ENCODE peak calls at places on chromosomes 6 and 20, in five cellular contexts. One of them, this sample, is unnamed.

GRCh38 chr20:60214901-60215522 is 256.8 kb downstream of the CDH26 start:
- ATAC-seq in HepG2: no peak
- ATAC-seq in A549: no peak
- ATAC-seq in upper lobe of left lung: no peak
- ATAC-seq in GM12878: no peak
- ATAC-seq in this sample: no peak

GRCh38 chr6:130202782-130203181 is 20.0 kb downstream of the SAMD3 start:
- ATAC-seq in A549: no peak
- ATAC-seq in GM12878: peak
- ATAC-seq in upper lobe of left lung: no peak
- ATAC-seq in HepG2: no peak
- ATAC-seq in this sample: no peak

GRCh38 chr6:166306378-166307081 is 1.7 kb downstream of the PRR18 start:
- ATAC-seq in GM12878: no peak
- ATAC-seq in A549: no peak
- ATAC-seq in upper lobe of left lung: no peak
- ATAC-seq in HepG2: peak
- ATAC-seq in this sample: no peak

GRCh38 chr6:168133707-168134398 is 54.8 kb upstream of the FRMD1 start:
- ATAC-seq in HepG2: no peak
- ATAC-seq in A549: no peak
- ATAC-seq in upper lobe of left lung: no peak
- ATAC-seq in GM12878: no peak
- ATAC-seq in this sample: no peak

GRCh38 chr6:3884007-3884745 is 35.0 kb downstream of the FAM50B start:
- ATAC-seq in A549: peak
- ATAC-seq in GM12878: no peak
- ATAC-seq in HepG2: peak
- ATAC-seq in upper lobe of left lung: no peak
- ATAC-seq in this sample: no peak

GRCh38 chr6:150142657-150143501 is at the start of gene PPP1R14C:
- ATAC-seq in HepG2: peak
- ATAC-seq in upper lobe of left lung: peak
- ATAC-seq in GM12878: peak
- ATAC-seq in A549: peak
- ATAC-seq in this sample: peak

GRCh38 chr6:44727651-44728630 is 340.4 kb downstream of the CDC5L start:
- ATAC-seq in HepG2: no peak
- ATAC-seq in upper lobe of left lung: no peak
- ATAC-seq in A549: no peak
- ATAC-seq in GM12878: no peak
- ATAC-seq in this sample: no peak

GRCh38 chr6:6725834-6726194 is 137.3 kb downstream of the LY86 start:
- ATAC-seq in GM12878: no peak
- ATAC-seq in A549: no peak
- ATAC-seq in upper lobe of left lung: peak
- ATAC-seq in HepG2: no peak
- ATAC-seq in this sample: no peak

GRCh38 chr20:23159923-23160445 is 73.9 kb upstream of the CD93 start:
- ATAC-seq in A549: no peak
- ATAC-seq in HepG2: no peak
- ATAC-seq in GM12878: peak
- ATAC-seq in upper lobe of left lung: no peak
- ATAC-seq in this sample: no peak

GRCh38 chr6:163648868-163649267 is 234.3 kb downstream of the QKI start:
- ATAC-seq in GM12878: no peak
- ATAC-seq in HepG2: no peak
- ATAC-seq in A549: no peak
- ATAC-seq in upper lobe of left lung: peak
- ATAC-seq in this sample: no peak

GRCh38 chr6:20946037-20946436 is 411.8 kb downstream of the CDKAL1 start:
- ATAC-seq in GM12878: peak
- ATAC-seq in upper lobe of left lung: no peak
- ATAC-seq in HepG2: peak
- ATAC-seq in A549: no peak
- ATAC-seq in this sample: no peak

GRCh38 chr20:54254596-54254995 is 46.7 kb downstream of the PFDN4 start:
- ATAC-seq in A549: no peak
- ATAC-seq in GM12878: no peak
- ATAC-seq in HepG2: no peak
- ATAC-seq in upper lobe of left lung: no peak
- ATAC-seq in this sample: no peak

GRCh38 chr6:159682265-159682664 is 10.8 kb downstream of the SOD2 start:
- ATAC-seq in GM12878: peak
- ATAC-seq in HepG2: no peak
- ATAC-seq in A549: no peak
- ATAC-seq in upper lobe of left lung: no peak
- ATAC-seq in this sample: no peak

GRCh38 chr6:149864578-149865535 is 698 bp upstream of the LRP11 start:
- ATAC-seq in HepG2: peak
- ATAC-seq in A549: peak
- ATAC-seq in GM12878: peak
- ATAC-seq in upper lobe of left lung: peak
- ATAC-seq in this sample: peak

GRCh38 chr6:12296255-12296573 is 6.1 kb downstream of the EDN1 start:
- ATAC-seq in upper lobe of left lung: no peak
- ATAC-seq in A549: peak
- ATAC-seq in HepG2: peak
- ATAC-seq in GM12878: no peak
- ATAC-seq in this sample: no peak

GRCh38 chr6:72519871-72520270 is 102.0 kb upstream of the KCNQ5 start:
- ATAC-seq in GM12878: no peak
- ATAC-seq in HepG2: no peak
- ATAC-seq in A549: no peak
- ATAC-seq in upper lobe of left lung: no peak
- ATAC-seq in this sample: no peak

GRCh38 chr20:34096699-34097420 is 15.2 kb downstream of the EIF2S2 start:
- ATAC-seq in upper lobe of left lung: no peak
- ATAC-seq in A549: peak
- ATAC-seq in HepG2: peak
- ATAC-seq in GM12878: no peak
- ATAC-seq in this sample: no peak

DNA sequence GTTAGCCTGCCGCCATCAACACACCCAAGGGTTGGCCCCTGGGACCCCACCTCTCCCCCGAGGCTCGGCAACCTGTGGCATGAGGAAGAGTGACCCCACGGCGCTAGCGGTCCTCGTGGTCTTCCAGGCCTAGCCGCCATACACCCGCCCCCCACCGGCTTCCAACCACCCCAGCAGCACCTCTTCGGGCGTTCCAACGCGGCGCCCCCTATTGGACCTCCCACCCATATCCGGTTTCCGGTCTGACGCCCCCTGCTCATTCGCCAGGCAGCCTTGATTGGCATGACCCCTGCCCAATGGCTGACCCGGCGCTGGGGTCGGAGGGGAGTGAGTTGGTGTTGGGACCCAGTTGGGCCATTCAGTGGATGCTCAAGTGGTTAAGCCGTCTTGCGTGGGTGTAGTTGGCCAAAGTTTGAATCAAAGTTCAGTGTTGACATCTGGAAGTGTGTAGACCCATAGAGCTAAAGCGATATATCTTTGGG is at the start of gene GNAS-AS1:
- ATAC-seq in HepG2: no peak
- ATAC-seq in GM12878: peak
- ATAC-seq in upper lobe of left lung: peak
- ATAC-seq in A549: no peak
- ATAC-seq in this sample: peak
- H3K4me3 ChIP-seq in HepG2: no peak
- H3K4me3 ChIP-seq in GM12878: peak
- H3K4me3 ChIP-seq in upper lobe of left lung: peak
- H3K4me3 ChIP-seq in A549: no peak
- H3K4me3 ChIP-seq in this sample: peak

DNA sequence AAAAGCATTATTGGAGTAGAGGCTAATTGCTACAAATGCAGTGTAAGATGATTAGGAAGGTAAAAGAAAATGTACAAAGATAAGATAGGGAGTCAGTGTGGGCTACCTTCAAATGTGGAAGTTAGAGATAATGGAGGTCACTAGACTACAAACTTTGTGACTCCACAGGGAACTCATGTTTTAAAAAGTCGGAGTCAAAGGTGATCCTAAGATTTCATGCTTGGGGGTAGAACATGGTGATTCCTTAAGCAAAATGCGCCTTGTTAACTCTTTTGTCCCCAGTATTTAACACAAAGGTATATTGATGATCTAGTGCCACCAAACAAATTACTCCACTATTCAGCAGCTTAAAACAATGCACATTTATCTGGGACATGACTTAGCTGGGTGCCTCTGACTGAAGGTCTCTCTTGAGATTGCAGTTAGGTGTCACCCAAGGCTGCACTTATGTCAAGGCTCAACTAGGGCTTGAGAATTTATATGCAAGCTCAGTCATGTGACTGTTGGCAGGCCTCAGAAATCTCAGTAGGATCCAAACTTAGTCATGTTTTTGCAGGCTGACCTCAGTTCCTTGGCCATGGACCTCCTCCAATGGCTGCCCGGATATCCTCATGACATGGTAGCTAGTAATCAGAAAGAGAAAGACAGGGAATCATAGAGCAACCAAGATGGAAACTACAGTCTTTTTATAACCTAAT is 11.4 kb upstream of the SNX9 start:
- ATAC-seq in upper lobe of left lung: no peak
- ATAC-seq in GM12878: no peak
- ATAC-seq in A549: no peak
- ATAC-seq in HepG2: no peak
- ATAC-seq in this sample: no peak
- TF ChIP-seq EP300 in upper lobe of left lung: no peak
- TF ChIP-seq EP300 in GM12878: no peak
- TF ChIP-seq EP300 in A549: no peak
- TF ChIP-seq EP300 in HepG2: no peak
- TF ChIP-seq EP300 in this sample: no peak

GRCh38 chr20:63254237-63254535 is at the start of gene NKAIN4:
- ATAC-seq in A549: no peak
- ATAC-seq in upper lobe of left lung: no peak
- ATAC-seq in HepG2: no peak
- ATAC-seq in GM12878: no peak
- ATAC-seq in this sample: no peak
- H3K4me3 ChIP-seq in A549: peak
- H3K4me3 ChIP-seq in upper lobe of left lung: peak
- H3K4me3 ChIP-seq in HepG2: no peak
- H3K4me3 ChIP-seq in GM12878: no peak
- H3K4me3 ChIP-seq in this sample: no peak

DNA sequence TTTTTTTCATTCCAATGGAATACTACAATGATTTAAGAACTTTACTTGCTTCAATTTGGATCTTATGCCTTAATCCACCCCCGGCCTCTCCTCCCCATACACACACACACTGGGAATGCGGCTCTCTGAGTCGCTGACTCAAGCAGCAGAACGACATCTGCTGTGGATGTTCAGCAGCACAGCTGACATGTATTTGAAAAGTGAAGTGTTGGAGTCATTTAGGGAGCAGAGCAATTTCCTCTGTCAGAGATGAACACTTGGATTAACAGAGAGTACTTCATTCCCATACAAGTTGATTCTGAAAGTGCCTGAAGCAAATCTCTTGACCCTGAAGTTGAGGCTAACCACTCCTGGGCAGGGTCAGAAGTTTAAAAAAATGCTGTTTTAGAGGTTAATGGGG is 27.9 kb upstream of the LAMA4 start:
- ATAC-seq in HepG2: peak
- ATAC-seq in GM12878: no peak
- ATAC-seq in A549: peak
- ATAC-seq in upper lobe of left lung: peak
- ATAC-seq in this sample: peak
- TF ChIP-seq EP300 in HepG2: no peak
- TF ChIP-seq EP300 in GM12878: no peak
- TF ChIP-seq EP300 in A549: no peak
- TF ChIP-seq EP300 in upper lobe of left lung: no peak
- TF ChIP-seq EP300 in this sample: no peak

GRCh38 chr6:125797120-125797933 is 6.6 kb downstream of the NCOA7 start:
- ATAC-seq in A549: no peak
- ATAC-seq in GM12878: no peak
- ATAC-seq in upper lobe of left lung: peak
- ATAC-seq in HepG2: no peak
- ATAC-seq in this sample: no peak

GRCh38 chr6:125795301-125795700 is 4.5 kb downstream of the NCOA7 start:
- ATAC-seq in GM12878: no peak
- ATAC-seq in upper lobe of left lung: no peak
- ATAC-seq in HepG2: no peak
- ATAC-seq in A549: no peak
- ATAC-seq in this sample: no peak

GRCh38 chr6:125794342-125795137 is 3.8 kb downstream of the NCOA7 start:
- ATAC-seq in GM12878: no peak
- ATAC-seq in upper lobe of left lung: no peak
- ATAC-seq in A549: no peak
- ATAC-seq in HepG2: no peak
- ATAC-seq in this sample: no peak

GRCh38 chr6:125798734-125799510 is 8.2 kb downstream of the NCOA7 start:
- ATAC-seq in upper lobe of left lung: no peak
- ATAC-seq in GM12878: peak
- ATAC-seq in A549: no peak
- ATAC-seq in HepG2: no peak
- ATAC-seq in this sample: no peak

GRCh38 chr6:125797934-125798444 is 7.2 kb downstream of the NCOA7 start:
- ATAC-seq in HepG2: no peak
- ATAC-seq in GM12878: peak
- ATAC-seq in A549: no peak
- ATAC-seq in upper lobe of left lung: no peak
- ATAC-seq in this sample: no peak
- H3K4me3 ChIP-seq in HepG2: no peak
- H3K4me3 ChIP-seq in GM12878: peak
- H3K4me3 ChIP-seq in A549: no peak
- H3K4me3 ChIP-seq in upper lobe of left lung: no peak
- H3K4me3 ChIP-seq in this sample: no peak

DNA sequence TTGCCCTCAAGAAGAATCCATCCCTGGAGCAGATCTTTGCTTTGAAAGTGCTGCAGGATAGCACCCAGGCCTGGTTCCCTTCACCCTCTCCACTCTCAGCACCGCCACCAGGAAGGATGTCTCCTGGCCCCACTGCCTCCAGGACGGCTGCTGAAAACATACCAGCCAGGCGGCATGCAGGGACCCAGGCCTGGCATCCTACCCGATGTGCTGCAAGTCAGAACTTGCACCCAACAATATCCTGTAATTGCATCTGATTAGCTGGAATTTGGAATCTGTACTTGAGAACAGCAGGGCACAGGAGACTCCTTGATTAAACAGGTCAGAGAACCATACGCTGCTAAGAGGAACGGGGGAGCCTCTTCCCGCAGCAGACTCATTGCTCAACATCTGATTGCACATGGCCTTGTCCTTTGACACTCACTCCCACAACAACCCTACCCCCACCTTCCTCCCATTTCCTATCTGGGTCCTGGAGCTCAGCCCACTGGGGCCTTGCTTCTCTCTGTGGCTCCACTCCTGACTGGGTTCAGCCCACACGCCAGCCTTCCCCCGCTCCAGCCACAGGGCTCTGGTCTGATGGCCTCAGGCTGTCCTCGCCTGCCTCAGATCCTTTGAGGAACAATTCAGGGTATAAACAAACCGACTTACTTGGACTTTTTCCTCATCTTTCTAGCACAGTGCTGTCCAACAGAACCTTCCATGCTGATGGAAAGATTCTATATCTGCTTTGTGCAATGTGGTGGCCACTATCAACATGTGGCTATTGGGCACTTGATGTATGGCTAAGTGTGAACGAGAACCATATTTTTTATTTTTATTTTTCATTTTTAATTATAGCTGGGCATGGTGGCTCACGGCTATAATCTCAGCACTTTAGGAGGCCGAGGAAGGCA is 78.0 kb downstream of the FGD2 start:
- ATAC-seq in GM12878: no peak
- ATAC-seq in A549: no peak
- ATAC-seq in upper lobe of left lung: peak
- ATAC-seq in HepG2: peak
- ATAC-seq in this sample: peak
- TF ChIP-seq EP300 in GM12878: no peak
- TF ChIP-seq EP300 in A549: no peak
- TF ChIP-seq EP300 in upper lobe of left lung: peak
- TF ChIP-seq EP300 in HepG2: peak
- TF ChIP-seq EP300 in this sample: no peak

GRCh38 chr6:41639556-41640371 is 1.5 kb downstream of the MDFI start:
- ATAC-seq in upper lobe of left lung: no peak
- ATAC-seq in GM12878: no peak
- ATAC-seq in A549: no peak
- ATAC-seq in HepG2: no peak
- ATAC-seq in this sample: no peak
- H3K4me3 ChIP-seq in upper lobe of left lung: peak
- H3K4me3 ChIP-seq in GM12878: no peak
- H3K4me3 ChIP-seq in A549: no peak
- H3K4me3 ChIP-seq in HepG2: no peak
- H3K4me3 ChIP-seq in this sample: no peak

This sample was measured in gastroesophageal sphincter.